ENCODE peak calls at places on chromosome 14, in four cellular contexts. N, E, Z and W are unnamed samples.

GRCh38 chr14:102501751-102502315 is 7.7 kb downstream of the ANKRD9 start:
- DNase-seq in N (no peak), E (no peak), Z (no peak), W (no peak)

GRCh38 chr14:59020382-59020781 is 168.1 kb upstream of the DAAM1 start:
- DNase-seq in N (no peak), Z (no peak), E (no peak), W (no peak)

GRCh38 chr14:65824285-65824977 is 411.9 kb downstream of the FUT8 start:
- DNase-seq in E (peak), Z (peak), N (peak), W (peak)

GRCh38 chr14:103118019-103118662 is 5.1 kb upstream of the TNFAIP2 start:
- DNase-seq in E (no peak), Z (peak), N (no peak), W (peak)

GRCh38 chr14:75578786-75579781 is 664 bp downstream of the FLVCR2 start:
- DNase-seq in E (no peak), Z (peak), N (peak), W (peak)

GRCh38 chr14:50040401-50040775 is 76.0 kb downstream of the VCPKMT start:
- DNase-seq in Z (no peak), N (no peak), E (peak), W (no peak)

GRCh38 chr14:72615511-72616121 is 278.3 kb downstream of the DPF3 start:
- DNase-seq in E (no peak), Z (no peak), N (peak), W (peak)

GRCh38 chr14:100201701-100202100 is 37.2 kb upstream of the YY1 start:
- DNase-seq in N (no peak), E (no peak), Z (no peak), W (no peak)

GRCh38 chr14:99737451-99737951 is 53.4 kb downstream of the CYP46A1 start:
- DNase-seq in E (no peak), N (no peak), Z (no peak), W (peak)

GRCh38 chr14:54686219-54686870 is 119.4 kb downstream of the SAMD4A start:
- DNase-seq in E (peak), Z (peak), N (no peak), W (peak)

GRCh38 chr14:101636081-101636560 is 74.8 kb downstream of the DIO3 start:
- DNase-seq in Z (no peak), E (no peak), N (no peak), W (no peak)

GRCh38 chr14:93207468-93208308 is 632 bp downstream of the UBR7 start:
- DNase-seq in Z (peak), E (no peak), N (peak), W (peak)

GRCh38 chr14:92490239-92490959 is 23.2 kb upstream of the RIN3 start:
- DNase-seq in E (no peak), Z (no peak), N (no peak), W (no peak)

GRCh38 chr14:36207500-36207899 is 31.0 kb upstream of the PTCSC3 start:
- DNase-seq in N (no peak), Z (no peak), E (no peak), W (no peak)

GRCh38 chr14:89185919-89186849 is 230.8 kb downstream of the FOXN3 start:
- DNase-seq in E (peak), N (no peak), Z (peak), W (peak)

GRCh38 chr14:69263771-69264170 is 3.8 kb downstream of the GALNT16 start:
- DNase-seq in E (no peak), N (no peak), Z (no peak), W (peak)

GRCh38 chr14:30211326-30211725 is 283.7 kb upstream of the PRKD1 start:
- DNase-seq in Z (no peak), N (no peak), E (no peak), W (no peak)

GRCh38 chr14:89167705-89168104 is 249.3 kb downstream of the FOXN3 start:
- DNase-seq in E (no peak), Z (no peak), N (no peak), W (no peak)

GRCh38 chr14:68663385-68664076 is 129.3 kb downstream of the ZFP36L1 start:
- DNase-seq in Z (peak), N (peak), E (no peak), W (no peak)

GRCh38 chr14:85085981-85086380 is 444.0 kb upstream of the FLRT2 start:
- DNase-seq in Z (no peak), N (no peak), E (no peak), W (no peak)

GRCh38 chr14:101475468-101476257 is 85.6 kb upstream of the DIO3 start:
- DNase-seq in Z (peak), N (no peak), E (peak), W (peak)

GRCh38 chr14:50272498-50272897 is 39.5 kb downstream of the L2HGDH start:
- DNase-seq in N (no peak), Z (no peak), E (no peak), W (no peak)

GRCh38 chr14:93912785-93913184 is 14.4 kb upstream of the FAM181A start:
- DNase-seq in N (no peak), Z (no peak), E (peak), W (no peak)

GRCh38 chr14:63205850-63206249 is 1.6 kb downstream of the RHOJ start:
- DNase-seq in Z (no peak), E (no peak), N (no peak), W (no peak)

GRCh38 chr14:102164241-102164641 is 24.5 kb downstream of the WDR20 start:
- DNase-seq in E (peak), N (no peak), Z (no peak), W (peak)

GRCh38 chr14:89773644-89774316 is 180.8 kb downstream of the EFCAB11 start:
- DNase-seq in Z (no peak), N (peak), E (no peak), W (peak)

GRCh38 chr14:24881496-24881895 is 168.5 kb downstream of the STXBP6 start:
- DNase-seq in N (no peak), E (no peak), Z (no peak), W (no peak)

GRCh38 chr14:54555651-54556050 is 11.3 kb upstream of the SAMD4A start:
- DNase-seq in N (no peak), E (no peak), Z (no peak), W (no peak)

GRCh38 chr14:49050836-49051235 is 535.3 kb downstream of the RPS29 start:
- DNase-seq in E (no peak), Z (no peak), N (no peak), W (no peak)

GRCh38 chr14:96598332-96598928 is 96.2 kb downstream of the PAPOLA start:
- DNase-seq in E (no peak), N (no peak), Z (no peak), W (no peak)

GRCh38 chr14:105092124-105092911 is 27.1 kb upstream of the GPR132 start:
- DNase-seq in N (no peak), E (no peak), Z (peak), W (no peak)

GRCh38 chr14:105094193-105094907 is 29.1 kb upstream of the GPR132 start:
- DNase-seq in Z (no peak), N (no peak), E (no peak), W (no peak)

GRCh38 chr14:105095236-105095805 is 30.1 kb upstream of the GPR132 start:
- DNase-seq in N (no peak), Z (no peak), E (no peak), W (peak)

GRCh38 chr14:105092912-105093425 is 27.7 kb upstream of the GPR132 start:
- DNase-seq in Z (peak), N (no peak), E (no peak), W (no peak)

GRCh38 chr14:105093426-105094192 is 28.4 kb upstream of the GPR132 start:
- DNase-seq in Z (peak), N (peak), E (no peak), W (no peak)
- TF ChIP-seq CTCF in Z (peak), N (peak), E (peak), W (peak)

DNA sequence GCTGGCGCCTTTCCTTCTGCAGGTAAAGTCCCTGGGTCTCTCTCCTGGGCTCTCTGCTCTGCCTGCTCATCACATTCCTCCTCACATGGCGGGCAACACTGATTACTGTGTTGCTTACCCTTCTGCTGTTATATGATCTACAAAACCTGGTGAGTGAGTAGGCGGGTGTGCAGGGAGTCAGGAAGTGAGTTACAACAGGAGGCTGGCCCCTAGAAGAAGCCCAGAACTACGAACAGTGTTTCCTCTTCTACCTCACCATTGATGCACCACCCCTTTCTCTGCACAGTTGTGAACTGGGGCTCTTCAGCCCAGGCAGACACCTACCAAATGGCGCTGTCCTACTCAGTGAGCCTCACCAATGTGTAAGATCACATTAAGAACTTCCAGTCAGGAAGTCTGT is 4.9 kb upstream of the KLHL33 start:
- DNase-seq in N (no peak), Z (no peak), E (no peak), W (no peak)
- TF ChIP-seq CTCF in N (no peak), Z (no peak), E (no peak), W (no peak)

GRCh38 chr14:28773917-28774691 is 7.5 kb downstream of the FOXG1 start:
- DNase-seq in E (no peak), N (peak), Z (no peak), W (no peak)
- TF ChIP-seq CTCF in E (peak), N (peak), Z (no peak), W (no peak)

DNA sequence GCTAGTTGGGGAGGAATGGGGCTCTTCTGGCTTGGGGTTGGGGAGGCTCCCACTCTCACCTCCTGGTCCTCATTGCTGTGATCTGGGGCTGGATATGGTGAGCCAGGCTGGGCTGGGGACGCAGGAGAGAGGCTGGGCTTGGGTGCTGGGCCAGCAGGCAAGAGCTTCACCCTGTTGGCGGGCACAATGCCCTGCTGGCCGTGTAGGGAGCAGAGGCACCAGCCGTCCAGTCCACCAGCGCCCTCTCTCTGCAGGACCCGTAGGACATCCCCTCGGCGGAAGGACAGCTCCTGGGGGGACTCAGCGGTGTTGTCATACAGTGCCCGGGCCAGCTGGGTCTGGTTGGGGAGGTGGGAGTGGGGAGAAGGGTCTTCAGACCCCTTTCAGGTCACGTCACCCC is 4.5 kb downstream of the EFS start:
- DNase-seq in E (no peak), Z (no peak), N (no peak), W (no peak)
- TF ChIP-seq CTCF in E (no peak), Z (no peak), N (peak), W (no peak)

GRCh38 chr14:29089849-29090248 is 323.3 kb downstream of the FOXG1 start:
- DNase-seq in N (no peak), Z (no peak), E (no peak), W (no peak)

GRCh38 chr14:29085546-29085945 is 319.0 kb downstream of the FOXG1 start:
- DNase-seq in N (no peak), Z (no peak), E (no peak), W (no peak)
- TF ChIP-seq CTCF in N (peak), Z (no peak), E (peak), W (no peak)

GRCh38 chr14:60721331-60722162 is 2.6 kb downstream of the SIX4 start:
- DNase-seq in Z (peak), N (peak), E (no peak), W (peak)
- TF ChIP-seq CTCF in Z (no peak), N (peak), E (peak), W (peak)

GRCh38 chr14:77124345-77125274 is 17.0 kb downstream of the ZDHHC22 start:
- DNase-seq in Z (peak), E (no peak), N (peak), W (peak)

GRCh38 chr14:77126074-77126325 is 15.6 kb downstream of the ZDHHC22 start:
- DNase-seq in N (no peak), E (no peak), Z (no peak), W (no peak)

GRCh38 chr14:77123381-77124344 is 17.9 kb downstream of the ZDHHC22 start:
- DNase-seq in Z (no peak), N (no peak), E (no peak), W (peak)

GRCh38 chr14:77126461-77126990 is 15.1 kb downstream of the ZDHHC22 start:
- DNase-seq in E (no peak), Z (no peak), N (no peak), W (peak)

GRCh38 chr14:77125275-77126073 is 16.1 kb downstream of the ZDHHC22 start:
- DNase-seq in E (no peak), Z (no peak), N (no peak), W (no peak)
- TF ChIP-seq CTCF in E (no peak), Z (no peak), N (peak), W (no peak)